ENCODE peak calls at places on chromosome 18, in eight cellular contexts. O is AG09309, X is fibroblast of villous mesenchyme, Y is sigmoid colon, L is heart right ventricle, H is adrenal gland, J is thyroid gland, M is uterus. G is an unnamed sample.

GRCh38 chr18:76491801-76492668 is 3.0 kb downstream of the ZNF516 start:
- DNase-seq in O (no peak), X (no peak), Y (peak), L (peak), H (peak), J (peak), M (peak), G (no peak)

GRCh38 chr18:40159141-40160017 is 1795.7 kb upstream of the PIK3C3 start:
- DNase-seq in O (no peak), X (peak), Y (no peak), L (no peak), H (no peak), J (no peak), M (no peak), G (no peak)

GRCh38 chr18:12102136-12102842 is 8.6 kb downstream of the ANKRD62 start:
- DNase-seq in O (no peak), X (no peak), Y (no peak), L (no peak), H (no peak), J (no peak), M (no peak), G (no peak)

GRCh38 chr18:45689386-45689785 is 34.6 kb upstream of the SLC14A1 start:
- DNase-seq in O (no peak), X (no peak), Y (no peak), L (no peak), H (no peak), J (no peak), M (no peak), G (no peak)

GRCh38 chr18:9453273-9453672 is 22.0 kb upstream of the RALBP1 start:
- DNase-seq in O (no peak), X (no peak), Y (no peak), L (no peak), H (no peak), J (no peak), M (no peak), G (no peak)

GRCh38 chr18:35284846-35285245 is 5.2 kb downstream of the ZSCAN30 start:
- DNase-seq in O (no peak), X (no peak), Y (no peak), L (no peak), H (no peak), J (no peak), M (no peak), G (no peak)

GRCh38 chr18:3664563-3665178 is 214.7 kb downstream of the TGIF1 start:
- DNase-seq in O (no peak), X (no peak), Y (no peak), L (no peak), H (no peak), J (no peak), M (no peak), G (no peak)

GRCh38 chr18:75269696-75270095 is 59.1 kb downstream of the TSHZ1 start:
- DNase-seq in O (no peak), X (no peak), Y (no peak), L (no peak), H (no peak), J (no peak), M (no peak), G (no peak)

GRCh38 chr18:22556271-22556990 is 138.7 kb upstream of the CTAGE1 start:
- DNase-seq in O (no peak), X (peak), Y (peak), L (peak), H (peak), J (peak), M (peak), G (no peak)

GRCh38 chr18:57561728-57562423 is 24.6 kb downstream of the FECH start:
- DNase-seq in O (no peak), X (peak), Y (no peak), L (no peak), H (no peak), J (no peak), M (no peak), G (no peak)

GRCh38 chr18:61666876-61667590 is 225.8 kb downstream of the RNF152 start:
- DNase-seq in O (no peak), X (no peak), Y (no peak), L (no peak), H (no peak), J (no peak), M (no peak), G (no peak)

GRCh38 chr18:45652703-45653490 is 37.6 kb downstream of the SLC14A2 start:
- DNase-seq in O (no peak), X (no peak), Y (no peak), L (no peak), H (no peak), J (no peak), M (no peak), G (no peak)

GRCh38 chr18:44781890-44782289 is 101.2 kb downstream of the SETBP1 start:
- DNase-seq in O (peak), X (peak), Y (no peak), L (no peak), H (no peak), J (no peak), M (no peak), G (peak)

GRCh38 chr18:28684746-28685145 is 507.8 kb upstream of the CDH2 start:
- DNase-seq in O (peak), X (no peak), Y (no peak), L (no peak), H (no peak), J (no peak), M (no peak), G (peak)

GRCh38 chr18:75279381-75279780 is 68.8 kb downstream of the TSHZ1 start:
- DNase-seq in O (no peak), X (no peak), Y (no peak), L (no peak), H (no peak), J (no peak), M (no peak), G (no peak)

GRCh38 chr18:34345738-34346137 is 121.0 kb upstream of the NOL4 start:
- DNase-seq in O (no peak), X (no peak), Y (no peak), L (no peak), H (no peak), J (no peak), M (no peak), G (no peak)

GRCh38 chr18:44969214-44969842 is 288.6 kb downstream of the SETBP1 start:
- DNase-seq in O (no peak), X (no peak), Y (no peak), L (no peak), H (no peak), J (no peak), M (no peak), G (no peak)

GRCh38 chr18:56869189-56869777 is 218.1 kb downstream of the WDR7 start:
- DNase-seq in O (peak), X (peak), Y (no peak), L (no peak), H (peak), J (no peak), M (no peak), G (peak)

DNA sequence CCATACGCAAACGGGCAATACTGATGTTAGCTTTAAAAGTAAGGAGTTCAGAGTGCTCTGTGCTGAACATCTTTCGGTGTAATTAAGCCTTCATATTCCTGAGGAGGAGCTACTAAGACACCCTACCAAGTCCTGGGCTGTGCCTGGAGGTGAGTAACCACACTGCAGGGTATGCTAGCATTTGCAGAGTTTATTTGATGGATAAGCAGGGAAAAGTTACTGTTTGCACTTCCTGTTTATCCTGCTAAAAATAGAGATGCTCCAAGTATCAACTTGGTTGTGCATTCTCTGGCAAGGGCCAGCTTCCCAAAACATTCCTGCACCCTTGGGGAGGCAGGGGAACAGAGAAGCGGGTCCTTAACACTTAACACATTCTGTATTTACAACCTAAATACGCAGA is 49.8 kb downstream of the PARD6G start:
- DNase-seq in O (no peak), X (peak), Y (no peak), L (no peak), H (no peak), J (no peak), M (no peak), G (no peak)
- TF ChIP-seq CTCF in O (no peak), X (peak), Y (no peak), L (no peak), H (no peak), J (peak), M (no peak), G (no peak)

GRCh38 chr18:33052886-33053285 is 280.1 kb upstream of the KLHL14 start:
- DNase-seq in O (no peak), X (no peak), Y (no peak), L (no peak), H (no peak), J (no peak), M (no peak), G (no peak)

GRCh38 chr18:33051397-33051796 is 278.6 kb upstream of the KLHL14 start:
- DNase-seq in O (no peak), X (peak), Y (no peak), L (no peak), H (no peak), J (peak), M (no peak), G (no peak)
- H3K4me3 ChIP-seq in O (no peak), X (no peak), Y (no peak), L (no peak), H (no peak), J (no peak), M (no peak), G (no peak)

GRCh38 chr18:69631281-69631680 is 230.6 kb downstream of the DOK6 start:
- DNase-seq in O (no peak), X (no peak), Y (no peak), L (no peak), H (no peak), J (no peak), M (no peak), G (no peak)

GRCh38 chr18:69638056-69638455 is 237.4 kb downstream of the DOK6 start:
- DNase-seq in O (no peak), X (no peak), Y (no peak), L (no peak), H (no peak), J (no peak), M (no peak), G (no peak)

GRCh38 chr18:69635482-69635881 is 234.8 kb downstream of the DOK6 start:
- DNase-seq in O (no peak), X (no peak), Y (no peak), L (no peak), H (no peak), J (no peak), M (no peak), G (no peak)

DNA sequence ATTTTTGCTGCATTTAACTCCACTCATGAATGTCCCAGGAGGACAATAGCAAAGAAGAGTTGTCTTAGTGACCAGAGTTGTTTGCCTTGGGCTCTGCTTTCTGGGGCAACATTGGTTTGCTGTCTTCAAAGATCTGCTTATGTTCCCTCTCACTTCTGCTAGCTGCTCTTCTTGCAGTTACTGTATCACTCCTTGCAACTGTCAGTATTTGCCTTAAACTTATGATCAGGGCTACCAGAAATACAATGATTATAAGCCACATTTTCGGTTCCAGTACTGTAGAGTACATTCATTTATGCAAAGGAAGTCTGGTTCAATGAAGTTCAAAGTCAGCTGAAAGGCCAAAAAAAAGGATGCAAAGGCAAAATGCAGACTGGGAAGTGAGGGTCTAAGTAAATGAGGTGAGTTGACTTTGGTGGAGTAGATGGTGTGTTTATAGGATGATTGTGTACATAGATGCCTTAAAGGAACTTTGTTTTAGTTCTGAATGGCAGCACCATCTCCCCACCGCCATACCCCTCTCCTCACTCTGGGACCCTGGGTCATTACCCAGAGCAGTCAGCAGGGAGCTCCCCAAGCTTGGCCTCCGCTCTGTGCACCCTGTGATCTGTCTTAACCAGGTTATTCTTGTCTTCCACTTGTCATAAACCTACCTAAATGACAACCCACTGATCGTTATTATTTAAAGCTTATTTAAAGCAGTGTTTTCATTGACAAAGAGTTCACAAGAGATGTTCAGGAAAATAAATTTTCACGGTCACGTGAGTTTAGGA is 236.0 kb downstream of the DOK6 start:
- DNase-seq in O (no peak), X (no peak), Y (no peak), L (peak), H (no peak), J (no peak), M (no peak), G (no peak)
- TF ChIP-seq CTCF in O (peak), X (peak), Y (no peak), L (peak), H (no peak), J (no peak), M (no peak), G (peak)

GRCh38 chr18:79070486-79070885 is 1.3 kb downstream of the ATP9B start:
- DNase-seq in O (no peak), X (no peak), Y (no peak), L (no peak), H (no peak), J (no peak), M (no peak), G (no peak)
- H3K4me3 ChIP-seq in O (peak), X (peak), Y (peak), L (peak), H (no peak), J (no peak), M (peak), G (peak)

DNA sequence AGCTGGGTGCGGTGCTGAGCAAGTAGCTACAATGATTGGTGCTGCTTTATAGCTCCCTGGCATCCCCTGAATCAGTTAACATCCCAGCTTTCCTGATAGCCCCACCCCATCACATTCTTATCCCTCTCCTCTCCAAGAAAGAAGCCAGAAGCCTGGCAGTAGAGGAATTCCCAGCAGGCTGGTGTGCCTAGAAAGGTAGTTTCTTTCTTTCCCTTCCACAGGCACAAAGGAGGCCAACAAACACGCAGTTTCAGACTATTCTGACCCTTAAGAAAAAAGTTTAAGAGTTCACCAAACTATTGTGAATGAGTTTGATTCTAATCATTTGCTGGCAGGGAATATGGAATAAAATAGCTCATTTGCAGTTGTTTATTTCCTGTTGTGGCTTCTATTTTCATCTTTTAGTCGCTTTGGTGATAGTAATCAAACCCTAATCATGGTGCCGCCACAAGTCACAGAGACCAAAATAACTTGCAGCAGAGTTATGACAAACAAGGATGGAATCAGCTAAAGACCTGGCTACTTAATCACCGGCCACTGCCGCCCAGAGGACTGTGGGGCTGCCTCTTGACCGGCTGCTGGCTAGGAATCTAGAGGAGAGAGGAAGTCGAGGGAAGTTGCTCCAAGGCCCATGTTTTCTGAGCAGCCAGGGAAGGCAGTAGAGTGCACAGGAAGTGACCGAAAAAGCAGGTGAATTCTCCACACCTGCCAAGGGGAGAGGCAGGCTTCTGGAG is 4.9 kb upstream of the SMAD7 start:
- DNase-seq in O (no peak), X (peak), Y (peak), L (peak), H (no peak), J (peak), M (peak), G (peak)
- TF ChIP-seq CTCF in O (no peak), X (peak), Y (no peak), L (no peak), H (no peak), J (no peak), M (no peak), G (peak)

GRCh38 chr18:32769242-32770180 is 3.3 kb downstream of the KLHL14 start:
- DNase-seq in O (no peak), X (no peak), Y (no peak), L (no peak), H (no peak), J (peak), M (no peak), G (no peak)
- H3K4me3 ChIP-seq in O (no peak), X (no peak), Y (peak), L (peak), H (no peak), J (peak), M (peak), G (no peak)

GRCh38 chr18:38956068-38956467 is 1390.5 kb upstream of the CELF4 start:
- DNase-seq in O (no peak), X (no peak), Y (no peak), L (no peak), H (no peak), J (no peak), M (no peak), G (no peak)

GRCh38 chr18:38948436-38948835 is 1382.8 kb upstream of the CELF4 start:
- DNase-seq in O (no peak), X (no peak), Y (no peak), L (no peak), H (no peak), J (no peak), M (no peak), G (no peak)

GRCh38 chr18:38951633-38952032 is 1386.0 kb upstream of the CELF4 start:
- DNase-seq in O (no peak), X (no peak), Y (no peak), L (no peak), H (no peak), J (no peak), M (no peak), G (no peak)
- TF ChIP-seq CTCF in O (no peak), X (no peak), Y (no peak), L (no peak), H (no peak), J (no peak), M (no peak), G (no peak)

DNA sequence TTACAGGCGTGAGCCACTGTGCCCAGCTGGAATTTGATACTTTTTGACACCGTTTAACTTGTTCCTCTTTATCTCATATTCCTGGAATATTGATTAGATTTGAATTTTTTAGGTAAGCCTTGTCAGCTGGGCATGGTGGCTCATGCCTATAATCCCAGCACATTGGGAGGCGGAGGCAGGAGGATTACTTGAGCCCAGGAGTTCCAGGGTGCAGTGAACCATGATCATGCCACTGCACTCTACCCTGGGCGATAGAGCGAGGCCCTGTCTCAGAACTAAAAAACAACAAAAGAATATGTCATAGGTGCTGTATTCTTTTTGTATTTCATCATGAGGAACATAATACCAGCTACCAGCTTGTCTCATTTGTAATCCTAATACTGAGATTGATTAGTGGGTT is 90.3 kb downstream of the ZNF532 start:
- DNase-seq in O (no peak), X (no peak), Y (no peak), L (no peak), H (no peak), J (peak), M (no peak), G (no peak)
- H3K4me3 ChIP-seq in O (no peak), X (no peak), Y (no peak), L (no peak), H (no peak), J (no peak), M (no peak), G (no peak)

G was measured in BJ.